ENCODE peak calls at places on chromosomes 12 and 14, in ten cellular contexts. G, M, A, L, Z, J, R, B, Y and O are unnamed samples. For H3K36me3, the result is how much of the 10 kb centered on the place peaks cover.

GRCh38 chr12:66697404-66697803 is 18.5 kb upstream of the GRIP1 start:
- DNase-seq in G (no peak), M (no peak), A (no peak), L (no peak), Z (no peak), J (no peak), R (no peak), B (no peak), Y (no peak), O (no peak)

GRCh38 chr14:29233188-29233587 is 466.6 kb downstream of the FOXG1 start:
- DNase-seq in G (no peak), M (no peak), A (no peak), L (no peak), Z (no peak), J (no peak), R (no peak), B (no peak), Y (no peak), O (no peak)

GRCh38 chr14:55454264-55455151 is 14.1 kb upstream of the TBPL2 start:
- DNase-seq in G (peak), M (no peak), A (peak), L (no peak), Z (peak), J (peak), R (peak), B (no peak), Y (peak), O (peak)

GRCh38 chr12:49304161-49304560 is 9.2 kb downstream of the PRPH start:
- DNase-seq in G (peak), M (peak), A (no peak), L (no peak), Z (no peak), J (no peak), R (no peak), B (no peak), Y (peak), O (no peak)

GRCh38 chr14:105879503-105879866 is 353.1 kb downstream of the TMEM121 start:
- DNase-seq in G (no peak), M (peak), A (no peak), L (no peak), Z (no peak), J (no peak), R (no peak), B (no peak), Y (no peak), O (no peak)

GRCh38 chr12:130992448-130992847 is 38.7 kb downstream of the ADGRD1 start:
- DNase-seq in G (no peak), M (peak), A (no peak), L (no peak), Z (no peak), J (no peak), R (no peak), B (no peak), Y (no peak), O (no peak)

GRCh38 chr12:42921741-42922511 is 332.4 kb upstream of the PRICKLE1 start:
- DNase-seq in G (no peak), M (no peak), A (peak), L (no peak), Z (no peak), J (no peak), R (no peak), B (no peak), Y (peak), O (no peak)

GRCh38 chr12:28537474-28537873 is 347.2 kb downstream of the CCDC91 start:
- DNase-seq in G (no peak), M (no peak), A (no peak), L (no peak), Z (no peak), J (no peak), R (no peak), B (no peak), Y (no peak), O (no peak)

GRCh38 chr12:96452271-96452922 is 37.0 kb upstream of the CFAP54 start:
- DNase-seq in G (no peak), M (no peak), A (no peak), L (no peak), Z (no peak), J (no peak), R (no peak), B (no peak), Y (no peak), O (no peak)

GRCh38 chr14:72942934-72943333 is 16.7 kb downstream of the DCAF4 start:
- DNase-seq in G (no peak), M (no peak), A (no peak), L (no peak), Z (no peak), J (no peak), R (no peak), B (no peak), Y (no peak), O (no peak)

GRCh38 chr14:72939630-72940029 is 13.4 kb downstream of the DCAF4 start:
- DNase-seq in G (no peak), M (no peak), A (no peak), L (no peak), Z (no peak), J (no peak), R (peak), B (no peak), Y (no peak), O (no peak)

GRCh38 chr14:72945628-72946027 is 19.4 kb downstream of the DCAF4 start:
- DNase-seq in G (no peak), M (no peak), A (no peak), L (no peak), Z (no peak), J (no peak), R (no peak), B (no peak), Y (no peak), O (no peak)

GRCh38 chr14:72943876-72944430 is 17.7 kb downstream of the DCAF4 start:
- DNase-seq in G (no peak), M (no peak), A (no peak), L (peak), Z (no peak), J (no peak), R (no peak), B (no peak), Y (no peak), O (no peak)

DNA sequence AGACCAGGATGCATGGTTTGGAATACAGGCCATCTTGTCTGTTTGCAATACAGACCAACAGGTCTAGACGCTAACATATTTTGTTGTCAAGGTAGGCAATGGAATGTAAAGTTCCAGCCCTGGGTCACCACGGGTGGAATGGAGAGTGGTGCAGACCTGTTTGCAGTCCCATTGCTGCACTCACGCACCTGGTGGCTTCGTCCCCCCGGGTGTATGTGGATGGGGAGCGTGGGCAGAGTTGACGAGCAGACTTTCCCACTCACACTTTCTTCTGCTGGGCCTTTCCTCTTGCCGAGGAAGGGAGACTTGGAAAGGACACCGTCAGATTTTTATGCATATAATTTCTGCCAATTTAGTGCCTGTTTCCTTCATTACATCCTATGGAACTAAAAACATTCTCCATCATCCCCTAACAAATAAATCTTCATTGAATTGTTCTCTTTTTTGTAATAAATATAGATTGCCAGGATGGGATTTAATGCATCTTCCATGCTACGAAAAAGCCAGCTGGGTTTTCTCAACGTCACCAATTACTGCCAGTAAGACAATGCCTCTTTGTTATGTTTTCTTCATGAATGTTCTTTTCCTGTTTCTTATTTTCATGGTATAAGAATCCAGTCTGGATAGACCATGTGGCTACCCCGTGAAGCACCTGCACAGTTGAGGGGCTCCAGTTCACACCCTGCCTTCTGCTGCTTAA is 15.2 kb downstream of the DCAF4 start:
- DNase-seq in G (no peak), M (no peak), A (no peak), L (no peak), Z (no peak), J (no peak), R (no peak), B (no peak), Y (no peak), O (no peak)
- H3K36me3 ChIP-seq in G (under half), M (half or more), A (under half), L (under half), Z (half or more), J (under half), R (under half), B (under half), Y (under half), O (under half)

GRCh38 chr12:132852496-132852895 is 23.8 kb upstream of the GOLGA3 start:
- DNase-seq in G (no peak), M (no peak), A (no peak), L (no peak), Z (no peak), J (no peak), R (no peak), B (no peak), Y (no peak), O (no peak)

GRCh38 chr12:132848521-132848920 is 19.9 kb upstream of the GOLGA3 start:
- DNase-seq in G (no peak), M (no peak), A (no peak), L (no peak), Z (no peak), J (no peak), R (no peak), B (no peak), Y (no peak), O (no peak)

GRCh38 chr12:132851465-132851864 is 22.8 kb upstream of the GOLGA3 start:
- DNase-seq in G (no peak), M (no peak), A (no peak), L (no peak), Z (no peak), J (no peak), R (no peak), B (no peak), Y (no peak), O (no peak)

GRCh38 chr12:132847363-132848356 is 19.0 kb upstream of the GOLGA3 start:
- DNase-seq in G (no peak), M (no peak), A (no peak), L (no peak), Z (no peak), J (no peak), R (no peak), B (no peak), Y (no peak), O (no peak)

GRCh38 chr12:132850291-132850690 is 21.6 kb upstream of the GOLGA3 start:
- DNase-seq in G (no peak), M (no peak), A (no peak), L (no peak), Z (no peak), J (no peak), R (no peak), B (no peak), Y (no peak), O (no peak)
- H3K36me3 ChIP-seq in G (half or more), M (half or more), A (under half), L (under half), Z (under half), J (under half), R (half or more), B (under half), Y (under half), O (under half)

DNA sequence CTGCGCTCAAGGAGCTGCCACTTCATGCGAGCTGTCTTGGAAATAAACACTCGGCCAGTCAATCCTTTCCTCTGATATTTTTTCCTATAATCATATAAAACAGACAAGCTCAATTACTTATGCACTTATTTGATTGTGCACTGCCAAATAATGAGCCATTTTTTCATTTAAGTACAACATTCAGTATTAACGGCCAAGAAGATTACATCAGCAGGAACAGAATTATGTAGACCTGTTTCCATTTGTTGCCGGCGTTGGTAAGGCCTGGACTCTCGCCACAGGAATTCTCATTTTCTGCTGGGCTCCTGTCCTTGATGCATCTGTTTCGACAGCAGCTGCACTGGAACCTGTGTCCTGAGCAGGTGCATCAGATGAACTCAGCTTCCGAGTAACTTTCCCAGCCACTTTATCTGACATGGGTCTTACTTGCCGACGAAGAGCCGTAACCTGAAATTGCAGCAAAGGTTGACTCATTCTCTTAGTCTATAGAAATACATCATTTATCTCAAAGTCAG is 110.2 kb downstream of the KIF21A start:
- DNase-seq in G (no peak), M (no peak), A (no peak), L (no peak), Z (no peak), J (no peak), R (no peak), B (no peak), Y (peak), O (no peak)
- H3K36me3 ChIP-seq in G (under half), M (under half), A (under half), L (under half), Z (under half), J (under half), R (under half), B (under half), Y (under half), O (under half)

GRCh38 chr12:119682635-119683340 is 14.9 kb downstream of the PRKAB1 start:
- DNase-seq in G (no peak), M (no peak), A (no peak), L (peak), Z (no peak), J (no peak), R (no peak), B (no peak), Y (no peak), O (no peak)

GRCh38 chr12:119679081-119679480 is 11.1 kb downstream of the PRKAB1 start:
- DNase-seq in G (peak), M (no peak), A (no peak), L (no peak), Z (no peak), J (no peak), R (no peak), B (no peak), Y (no peak), O (no peak)

GRCh38 chr12:119679490-119679889 is 11.6 kb downstream of the PRKAB1 start:
- DNase-seq in G (no peak), M (no peak), A (no peak), L (no peak), Z (no peak), J (no peak), R (no peak), B (no peak), Y (no peak), O (no peak)

GRCh38 chr12:119681953-119682352 is 14.0 kb downstream of the PRKAB1 start:
- DNase-seq in G (no peak), M (no peak), A (no peak), L (peak), Z (no peak), J (no peak), R (no peak), B (no peak), Y (no peak), O (no peak)

DNA sequence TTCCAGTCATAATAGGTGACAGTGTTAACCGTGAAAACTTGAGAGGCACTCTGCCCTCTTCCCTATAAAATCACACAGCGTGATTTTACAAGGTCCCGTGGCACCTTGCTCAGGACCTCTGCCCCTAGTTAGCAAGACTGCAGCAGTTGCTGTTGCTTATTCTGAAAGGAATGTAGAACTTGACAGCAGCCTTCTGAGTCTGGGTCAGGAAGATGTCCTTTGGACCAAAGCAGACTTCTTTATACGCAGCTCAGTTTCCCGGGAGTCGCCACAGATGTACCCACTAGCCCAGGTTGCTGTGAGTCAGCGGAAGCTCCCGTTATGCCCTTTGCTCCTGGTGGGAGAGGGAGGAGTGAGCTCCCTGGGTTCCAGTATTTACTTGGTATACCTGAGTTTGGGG is 13.2 kb downstream of the PRKAB1 start:
- DNase-seq in G (no peak), M (no peak), A (peak), L (no peak), Z (peak), J (no peak), R (no peak), B (no peak), Y (no peak), O (no peak)
- H3K36me3 ChIP-seq in G (under half), M (half or more), A (under half), L (under half), Z (under half), J (under half), R (half or more), B (under half), Y (under half), O (half or more)

GRCh38 chr12:109485201-109485600 is 7.8 kb downstream of the UBE3B start:
- DNase-seq in G (no peak), M (no peak), A (no peak), L (no peak), Z (no peak), J (no peak), R (no peak), B (no peak), Y (no peak), O (no peak)
- H3K36me3 ChIP-seq in G (half or more), M (half or more), A (under half), L (under half), Z (half or more), J (under half), R (half or more), B (half or more), Y (under half), O (half or more)

GRCh38 chr12:64419696-64420095 is 15.5 kb downstream of the XPOT start:
- DNase-seq in G (no peak), M (no peak), A (no peak), L (no peak), Z (no peak), J (no peak), R (no peak), B (no peak), Y (no peak), O (no peak)
- H3K36me3 ChIP-seq in G (half or more), M (half or more), A (under half), L (half or more), Z (half or more), J (under half), R (half or more), B (half or more), Y (half or more), O (half or more)

GRCh38 chr14:90087433-90087832 is 25.6 kb downstream of the KCNK13 start:
- DNase-seq in G (peak), M (no peak), A (no peak), L (peak), Z (peak), J (peak), R (peak), B (no peak), Y (no peak), O (no peak)
- H3K36me3 ChIP-seq in G (under half), M (under half), A (under half), L (under half), Z (under half), J (under half), R (under half), B (under half), Y (under half), O (under half)

GRCh38 chr12:48084841-48085460 is 20.9 kb downstream of the SENP1 start:
- DNase-seq in G (no peak), M (no peak), A (no peak), L (no peak), Z (no peak), J (no peak), R (no peak), B (no peak), Y (no peak), O (no peak)

GRCh38 chr12:48080821-48081220 is 25.1 kb downstream of the SENP1 start:
- DNase-seq in G (no peak), M (no peak), A (no peak), L (no peak), Z (no peak), J (no peak), R (no peak), B (no peak), Y (no peak), O (no peak)

GRCh38 chr12:48080285-48080684 is 25.6 kb downstream of the SENP1 start:
- DNase-seq in G (no peak), M (no peak), A (no peak), L (no peak), Z (no peak), J (no peak), R (no peak), B (no peak), Y (no peak), O (no peak)

GRCh38 chr12:48086327-48086726 is 19.6 kb downstream of the SENP1 start:
- DNase-seq in G (no peak), M (no peak), A (no peak), L (no peak), Z (no peak), J (no peak), R (no peak), B (no peak), Y (no peak), O (no peak)

GRCh38 chr12:48084066-48084465 is 21.8 kb downstream of the SENP1 start:
- DNase-seq in G (no peak), M (no peak), A (peak), L (peak), Z (no peak), J (no peak), R (no peak), B (no peak), Y (peak), O (no peak)
- H3K36me3 ChIP-seq in G (under half), M (half or more), A (under half), L (under half), Z (under half), J (under half), R (under half), B (under half), Y (half or more), O (half or more)